ENCODE peak calls at places on chromosome 16, in ten cellular contexts. One of them, this sample, is unnamed.

GRCh38 chr16:27822529-27823437 is 240.7 kb downstream of the GSG1L start:
- DNase-seq in astrocyte of the cerebellum: no peak
- DNase-seq in M059J: no peak
- DNase-seq in HTR-8/SVneo: no peak
- DNase-seq in glutamatergic neuron: no peak
- DNase-seq in activated CD8-positive, alpha-beta T cell treated with anti-CD3 and anti-CD28 coated beads for 36 hours: no peak
- DNase-seq in stimulated activated CD4-positive, alpha-beta T cell treated with anti-CD3 and anti-CD28 coated beads, TNF-alpha, amount 100 ng/mL, for 48 hours: no peak
- DNase-seq in GM03348: no peak
- DNase-seq in AG10803: no peak
- DNase-seq in activated naive CD4-positive, alpha-beta T cell treated with anti-CD3 and anti-CD28 coated beads, Interleukin-2, amount 10 ng/mL, durations not matched to agents 7 days and 5 days: no peak
- DNase-seq in this sample: no peak

GRCh38 chr16:11447836-11448235 is 102.6 kb downstream of the RMI2 start:
- DNase-seq in activated CD8-positive, alpha-beta T cell treated with anti-CD3 and anti-CD28 coated beads for 36 hours: no peak
- DNase-seq in AG10803: no peak
- DNase-seq in stimulated activated CD4-positive, alpha-beta T cell treated with anti-CD3 and anti-CD28 coated beads, TNF-alpha, amount 100 ng/mL, for 48 hours: no peak
- DNase-seq in activated naive CD4-positive, alpha-beta T cell treated with anti-CD3 and anti-CD28 coated beads, Interleukin-2, amount 10 ng/mL, durations not matched to agents 7 days and 5 days: no peak
- DNase-seq in glutamatergic neuron: no peak
- DNase-seq in HTR-8/SVneo: no peak
- DNase-seq in M059J: no peak
- DNase-seq in astrocyte of the cerebellum: no peak
- DNase-seq in GM03348: no peak
- DNase-seq in this sample: no peak

GRCh38 chr16:6016530-6017184 is 919.1 kb upstream of the EEF2KMT start:
- DNase-seq in AG10803: no peak
- DNase-seq in M059J: peak; percentile 76
- DNase-seq in glutamatergic neuron: no peak
- DNase-seq in activated CD8-positive, alpha-beta T cell treated with anti-CD3 and anti-CD28 coated beads for 36 hours: no peak
- DNase-seq in astrocyte of the cerebellum: peak; percentile 38
- DNase-seq in activated naive CD4-positive, alpha-beta T cell treated with anti-CD3 and anti-CD28 coated beads, Interleukin-2, amount 10 ng/mL, durations not matched to agents 7 days and 5 days: no peak
- DNase-seq in HTR-8/SVneo: peak; percentile 4
- DNase-seq in GM03348: no peak
- DNase-seq in stimulated activated CD4-positive, alpha-beta T cell treated with anti-CD3 and anti-CD28 coated beads, TNF-alpha, amount 100 ng/mL, for 48 hours: no peak
- DNase-seq in this sample: no peak

GRCh38 chr16:81451753-81452680 is 7.4 kb downstream of the CMIP start:
- DNase-seq in astrocyte of the cerebellum: no peak
- DNase-seq in glutamatergic neuron: no peak
- DNase-seq in HTR-8/SVneo: no peak
- DNase-seq in stimulated activated CD4-positive, alpha-beta T cell treated with anti-CD3 and anti-CD28 coated beads, TNF-alpha, amount 100 ng/mL, for 48 hours: peak; percentile 29
- DNase-seq in activated naive CD4-positive, alpha-beta T cell treated with anti-CD3 and anti-CD28 coated beads, Interleukin-2, amount 10 ng/mL, durations not matched to agents 7 days and 5 days: peak; percentile 58
- DNase-seq in activated CD8-positive, alpha-beta T cell treated with anti-CD3 and anti-CD28 coated beads for 36 hours: peak; percentile 80
- DNase-seq in M059J: no peak
- DNase-seq in AG10803: no peak
- DNase-seq in GM03348: no peak
- DNase-seq in this sample: peak; percentile 36

GRCh38 chr16:86508947-86509758 is 1.2 kb upstream of the FOXF1 start:
- DNase-seq in AG10803: peak; percentile 81
- DNase-seq in GM03348: peak; percentile 90
- DNase-seq in stimulated activated CD4-positive, alpha-beta T cell treated with anti-CD3 and anti-CD28 coated beads, TNF-alpha, amount 100 ng/mL, for 48 hours: no peak
- DNase-seq in activated CD8-positive, alpha-beta T cell treated with anti-CD3 and anti-CD28 coated beads for 36 hours: no peak
- DNase-seq in glutamatergic neuron: peak; percentile 49
- DNase-seq in activated naive CD4-positive, alpha-beta T cell treated with anti-CD3 and anti-CD28 coated beads, Interleukin-2, amount 10 ng/mL, durations not matched to agents 7 days and 5 days: peak; percentile 39
- DNase-seq in astrocyte of the cerebellum: peak; percentile 45
- DNase-seq in M059J: peak; percentile 82
- DNase-seq in HTR-8/SVneo: peak; percentile 37
- DNase-seq in this sample: peak; percentile 28

GRCh38 chr16:3983081-3983520 is 102.6 kb upstream of the CREBBP start:
- DNase-seq in M059J: peak; percentile 37
- DNase-seq in stimulated activated CD4-positive, alpha-beta T cell treated with anti-CD3 and anti-CD28 coated beads, TNF-alpha, amount 100 ng/mL, for 48 hours: peak; percentile 13
- DNase-seq in glutamatergic neuron: peak; percentile 80
- DNase-seq in activated naive CD4-positive, alpha-beta T cell treated with anti-CD3 and anti-CD28 coated beads, Interleukin-2, amount 10 ng/mL, durations not matched to agents 7 days and 5 days: peak; percentile 69
- DNase-seq in AG10803: peak; percentile 54
- DNase-seq in activated CD8-positive, alpha-beta T cell treated with anti-CD3 and anti-CD28 coated beads for 36 hours: peak; percentile 64
- DNase-seq in astrocyte of the cerebellum: peak; percentile 53
- DNase-seq in GM03348: peak; percentile 78
- DNase-seq in HTR-8/SVneo: peak; percentile 87
- DNase-seq in this sample: peak; percentile 54

GRCh38 chr16:51343411-51343810 is 192.3 kb upstream of the SALL1 start:
- DNase-seq in AG10803: no peak
- DNase-seq in M059J: peak; percentile 23
- DNase-seq in HTR-8/SVneo: no peak
- DNase-seq in astrocyte of the cerebellum: peak; percentile 8
- DNase-seq in activated CD8-positive, alpha-beta T cell treated with anti-CD3 and anti-CD28 coated beads for 36 hours: no peak
- DNase-seq in activated naive CD4-positive, alpha-beta T cell treated with anti-CD3 and anti-CD28 coated beads, Interleukin-2, amount 10 ng/mL, durations not matched to agents 7 days and 5 days: no peak
- DNase-seq in GM03348: no peak
- DNase-seq in stimulated activated CD4-positive, alpha-beta T cell treated with anti-CD3 and anti-CD28 coated beads, TNF-alpha, amount 100 ng/mL, for 48 hours: no peak
- DNase-seq in glutamatergic neuron: no peak
- DNase-seq in this sample: no peak

GRCh38 chr16:89422527-89422904 is 67.8 kb downstream of the ANKRD11 start:
- DNase-seq in AG10803: no peak
- DNase-seq in HTR-8/SVneo: no peak
- DNase-seq in astrocyte of the cerebellum: no peak
- DNase-seq in stimulated activated CD4-positive, alpha-beta T cell treated with anti-CD3 and anti-CD28 coated beads, TNF-alpha, amount 100 ng/mL, for 48 hours: peak; percentile 37
- DNase-seq in M059J: peak; percentile 40
- DNase-seq in activated naive CD4-positive, alpha-beta T cell treated with anti-CD3 and anti-CD28 coated beads, Interleukin-2, amount 10 ng/mL, durations not matched to agents 7 days and 5 days: no peak
- DNase-seq in glutamatergic neuron: no peak
- DNase-seq in activated CD8-positive, alpha-beta T cell treated with anti-CD3 and anti-CD28 coated beads for 36 hours: peak; percentile 65
- DNase-seq in GM03348: peak; percentile 71
- DNase-seq in this sample: peak; percentile 43

GRCh38 chr16:86676216-86676800 is 98.0 kb downstream of the FOXL1 start:
- DNase-seq in activated naive CD4-positive, alpha-beta T cell treated with anti-CD3 and anti-CD28 coated beads, Interleukin-2, amount 10 ng/mL, durations not matched to agents 7 days and 5 days: no peak
- DNase-seq in glutamatergic neuron: no peak
- DNase-seq in M059J: peak; percentile 89
- DNase-seq in activated CD8-positive, alpha-beta T cell treated with anti-CD3 and anti-CD28 coated beads for 36 hours: no peak
- DNase-seq in GM03348: peak; percentile 54
- DNase-seq in HTR-8/SVneo: no peak
- DNase-seq in astrocyte of the cerebellum: no peak
- DNase-seq in AG10803: peak; percentile 64
- DNase-seq in stimulated activated CD4-positive, alpha-beta T cell treated with anti-CD3 and anti-CD28 coated beads, TNF-alpha, amount 100 ng/mL, for 48 hours: no peak
- DNase-seq in this sample: no peak

GRCh38 chr16:76035689-76036088 is 241.5 kb upstream of the CNTNAP4 start:
- DNase-seq in activated CD8-positive, alpha-beta T cell treated with anti-CD3 and anti-CD28 coated beads for 36 hours: no peak
- DNase-seq in AG10803: no peak
- DNase-seq in GM03348: no peak
- DNase-seq in HTR-8/SVneo: no peak
- DNase-seq in astrocyte of the cerebellum: no peak
- DNase-seq in activated naive CD4-positive, alpha-beta T cell treated with anti-CD3 and anti-CD28 coated beads, Interleukin-2, amount 10 ng/mL, durations not matched to agents 7 days and 5 days: no peak
- DNase-seq in M059J: peak; percentile 3
- DNase-seq in glutamatergic neuron: no peak
- DNase-seq in stimulated activated CD4-positive, alpha-beta T cell treated with anti-CD3 and anti-CD28 coated beads, TNF-alpha, amount 100 ng/mL, for 48 hours: no peak
- DNase-seq in this sample: no peak

GRCh38 chr16:66996324-66996982 is 8.1 kb downstream of the CES4A start:
- DNase-seq in HTR-8/SVneo: no peak
- DNase-seq in stimulated activated CD4-positive, alpha-beta T cell treated with anti-CD3 and anti-CD28 coated beads, TNF-alpha, amount 100 ng/mL, for 48 hours: no peak
- DNase-seq in astrocyte of the cerebellum: peak; percentile 54
- DNase-seq in AG10803: peak; percentile 81
- DNase-seq in activated CD8-positive, alpha-beta T cell treated with anti-CD3 and anti-CD28 coated beads for 36 hours: no peak
- DNase-seq in M059J: peak; percentile 61
- DNase-seq in activated naive CD4-positive, alpha-beta T cell treated with anti-CD3 and anti-CD28 coated beads, Interleukin-2, amount 10 ng/mL, durations not matched to agents 7 days and 5 days: no peak
- DNase-seq in glutamatergic neuron: no peak
- DNase-seq in GM03348: peak; percentile 73
- DNase-seq in this sample: no peak

GRCh38 chr16:80158766-80159165 is 382.0 kb upstream of the DYNLRB2 start:
- DNase-seq in AG10803: peak; percentile 74
- DNase-seq in astrocyte of the cerebellum: no peak
- DNase-seq in activated CD8-positive, alpha-beta T cell treated with anti-CD3 and anti-CD28 coated beads for 36 hours: no peak
- DNase-seq in stimulated activated CD4-positive, alpha-beta T cell treated with anti-CD3 and anti-CD28 coated beads, TNF-alpha, amount 100 ng/mL, for 48 hours: no peak
- DNase-seq in GM03348: peak; percentile 67
- DNase-seq in glutamatergic neuron: no peak
- DNase-seq in activated naive CD4-positive, alpha-beta T cell treated with anti-CD3 and anti-CD28 coated beads, Interleukin-2, amount 10 ng/mL, durations not matched to agents 7 days and 5 days: no peak
- DNase-seq in HTR-8/SVneo: peak; percentile 48
- DNase-seq in M059J: peak; percentile 91
- DNase-seq in this sample: no peak

GRCh38 chr16:85461814-85462404 is 151.2 kb upstream of the GSE1 start:
- DNase-seq in HTR-8/SVneo: no peak
- DNase-seq in glutamatergic neuron: peak; percentile 86
- DNase-seq in stimulated activated CD4-positive, alpha-beta T cell treated with anti-CD3 and anti-CD28 coated beads, TNF-alpha, amount 100 ng/mL, for 48 hours: no peak
- DNase-seq in astrocyte of the cerebellum: no peak
- DNase-seq in M059J: peak; percentile 62
- DNase-seq in activated CD8-positive, alpha-beta T cell treated with anti-CD3 and anti-CD28 coated beads for 36 hours: peak; percentile 19
- DNase-seq in GM03348: peak; percentile 73
- DNase-seq in activated naive CD4-positive, alpha-beta T cell treated with anti-CD3 and anti-CD28 coated beads, Interleukin-2, amount 10 ng/mL, durations not matched to agents 7 days and 5 days: no peak
- DNase-seq in AG10803: peak; percentile 39
- DNase-seq in this sample: no peak

GRCh38 chr16:83574388-83574787 is 233.4 kb upstream of the HSBP1 start:
- DNase-seq in GM03348: peak; percentile 44
- DNase-seq in stimulated activated CD4-positive, alpha-beta T cell treated with anti-CD3 and anti-CD28 coated beads, TNF-alpha, amount 100 ng/mL, for 48 hours: no peak
- DNase-seq in AG10803: peak; percentile 89
- DNase-seq in M059J: peak; percentile 96
- DNase-seq in astrocyte of the cerebellum: peak; percentile 34
- DNase-seq in activated CD8-positive, alpha-beta T cell treated with anti-CD3 and anti-CD28 coated beads for 36 hours: no peak
- DNase-seq in activated naive CD4-positive, alpha-beta T cell treated with anti-CD3 and anti-CD28 coated beads, Interleukin-2, amount 10 ng/mL, durations not matched to agents 7 days and 5 days: no peak
- DNase-seq in HTR-8/SVneo: peak; percentile 51
- DNase-seq in glutamatergic neuron: no peak
- DNase-seq in this sample: no peak

GRCh38 chr16:56013962-56014552 is 138.9 kb upstream of the CES5A start:
- DNase-seq in stimulated activated CD4-positive, alpha-beta T cell treated with anti-CD3 and anti-CD28 coated beads, TNF-alpha, amount 100 ng/mL, for 48 hours: peak; percentile 8
- DNase-seq in M059J: peak; percentile 43
- DNase-seq in astrocyte of the cerebellum: no peak
- DNase-seq in GM03348: no peak
- DNase-seq in glutamatergic neuron: no peak
- DNase-seq in activated CD8-positive, alpha-beta T cell treated with anti-CD3 and anti-CD28 coated beads for 36 hours: peak; percentile 66
- DNase-seq in activated naive CD4-positive, alpha-beta T cell treated with anti-CD3 and anti-CD28 coated beads, Interleukin-2, amount 10 ng/mL, durations not matched to agents 7 days and 5 days: peak; percentile 75
- DNase-seq in HTR-8/SVneo: no peak
- DNase-seq in AG10803: peak; percentile 5
- DNase-seq in this sample: peak; percentile 56

GRCh38 chr16:88430185-88430523 is 22.9 kb upstream of the ZFPM1 start:
- DNase-seq in AG10803: no peak
- DNase-seq in activated CD8-positive, alpha-beta T cell treated with anti-CD3 and anti-CD28 coated beads for 36 hours: peak; percentile 31
- DNase-seq in activated naive CD4-positive, alpha-beta T cell treated with anti-CD3 and anti-CD28 coated beads, Interleukin-2, amount 10 ng/mL, durations not matched to agents 7 days and 5 days: peak; percentile 38
- DNase-seq in stimulated activated CD4-positive, alpha-beta T cell treated with anti-CD3 and anti-CD28 coated beads, TNF-alpha, amount 100 ng/mL, for 48 hours: no peak
- DNase-seq in HTR-8/SVneo: no peak
- DNase-seq in M059J: no peak
- DNase-seq in glutamatergic neuron: no peak
- DNase-seq in GM03348: no peak
- DNase-seq in astrocyte of the cerebellum: no peak
- DNase-seq in this sample: no peak

GRCh38 chr16:48478418-48478817 is 93.2 kb upstream of the SIAH1 start:
- DNase-seq in stimulated activated CD4-positive, alpha-beta T cell treated with anti-CD3 and anti-CD28 coated beads, TNF-alpha, amount 100 ng/mL, for 48 hours: no peak
- DNase-seq in M059J: no peak
- DNase-seq in glutamatergic neuron: no peak
- DNase-seq in activated CD8-positive, alpha-beta T cell treated with anti-CD3 and anti-CD28 coated beads for 36 hours: no peak
- DNase-seq in HTR-8/SVneo: no peak
- DNase-seq in activated naive CD4-positive, alpha-beta T cell treated with anti-CD3 and anti-CD28 coated beads, Interleukin-2, amount 10 ng/mL, durations not matched to agents 7 days and 5 days: no peak
- DNase-seq in astrocyte of the cerebellum: no peak
- DNase-seq in AG10803: peak; percentile 19
- DNase-seq in GM03348: no peak
- DNase-seq in this sample: no peak

GRCh38 chr16:27379919-27380318 is 22.1 kb upstream of the IL21R start:
- DNase-seq in activated CD8-positive, alpha-beta T cell treated with anti-CD3 and anti-CD28 coated beads for 36 hours: no peak
- DNase-seq in activated naive CD4-positive, alpha-beta T cell treated with anti-CD3 and anti-CD28 coated beads, Interleukin-2, amount 10 ng/mL, durations not matched to agents 7 days and 5 days: no peak
- DNase-seq in stimulated activated CD4-positive, alpha-beta T cell treated with anti-CD3 and anti-CD28 coated beads, TNF-alpha, amount 100 ng/mL, for 48 hours: no peak
- DNase-seq in AG10803: no peak
- DNase-seq in astrocyte of the cerebellum: no peak
- DNase-seq in glutamatergic neuron: no peak
- DNase-seq in GM03348: no peak
- DNase-seq in M059J: no peak
- DNase-seq in HTR-8/SVneo: no peak
- DNase-seq in this sample: peak; percentile 11

GRCh38 chr16:63613701-63614100 is 1508.2 kb downstream of the CDH11 start:
- DNase-seq in GM03348: no peak
- DNase-seq in astrocyte of the cerebellum: peak; percentile 27
- DNase-seq in stimulated activated CD4-positive, alpha-beta T cell treated with anti-CD3 and anti-CD28 coated beads, TNF-alpha, amount 100 ng/mL, for 48 hours: no peak
- DNase-seq in M059J: peak; percentile 41
- DNase-seq in HTR-8/SVneo: no peak
- DNase-seq in activated naive CD4-positive, alpha-beta T cell treated with anti-CD3 and anti-CD28 coated beads, Interleukin-2, amount 10 ng/mL, durations not matched to agents 7 days and 5 days: no peak
- DNase-seq in AG10803: no peak
- DNase-seq in glutamatergic neuron: no peak
- DNase-seq in activated CD8-positive, alpha-beta T cell treated with anti-CD3 and anti-CD28 coated beads for 36 hours: no peak
- DNase-seq in this sample: no peak

GRCh38 chr16:65012357-65012756 is 109.5 kb downstream of the CDH11 start:
- DNase-seq in glutamatergic neuron: no peak
- DNase-seq in astrocyte of the cerebellum: no peak
- DNase-seq in HTR-8/SVneo: no peak
- DNase-seq in stimulated activated CD4-positive, alpha-beta T cell treated with anti-CD3 and anti-CD28 coated beads, TNF-alpha, amount 100 ng/mL, for 48 hours: no peak
- DNase-seq in GM03348: peak; percentile 26
- DNase-seq in activated naive CD4-positive, alpha-beta T cell treated with anti-CD3 and anti-CD28 coated beads, Interleukin-2, amount 10 ng/mL, durations not matched to agents 7 days and 5 days: no peak
- DNase-seq in activated CD8-positive, alpha-beta T cell treated with anti-CD3 and anti-CD28 coated beads for 36 hours: no peak
- DNase-seq in AG10803: peak; percentile 61
- DNase-seq in M059J: peak; percentile 75
- DNase-seq in this sample: no peak

GRCh38 chr16:81190667-81191066 is 47.8 kb upstream of the BCO1 start:
- DNase-seq in M059J: peak; percentile 58
- DNase-seq in glutamatergic neuron: no peak
- DNase-seq in activated naive CD4-positive, alpha-beta T cell treated with anti-CD3 and anti-CD28 coated beads, Interleukin-2, amount 10 ng/mL, durations not matched to agents 7 days and 5 days: no peak
- DNase-seq in GM03348: peak; percentile 52
- DNase-seq in HTR-8/SVneo: no peak
- DNase-seq in astrocyte of the cerebellum: no peak
- DNase-seq in stimulated activated CD4-positive, alpha-beta T cell treated with anti-CD3 and anti-CD28 coated beads, TNF-alpha, amount 100 ng/mL, for 48 hours: no peak
- DNase-seq in AG10803: peak; percentile 47
- DNase-seq in activated CD8-positive, alpha-beta T cell treated with anti-CD3 and anti-CD28 coated beads for 36 hours: no peak
- DNase-seq in this sample: no peak

GRCh38 chr16:82138478-82139285 is 31.3 kb downstream of the MPHOSPH6 start:
- DNase-seq in astrocyte of the cerebellum: no peak
- DNase-seq in GM03348: no peak
- DNase-seq in glutamatergic neuron: no peak
- DNase-seq in HTR-8/SVneo: no peak
- DNase-seq in activated naive CD4-positive, alpha-beta T cell treated with anti-CD3 and anti-CD28 coated beads, Interleukin-2, amount 10 ng/mL, durations not matched to agents 7 days and 5 days: no peak
- DNase-seq in activated CD8-positive, alpha-beta T cell treated with anti-CD3 and anti-CD28 coated beads for 36 hours: no peak
- DNase-seq in stimulated activated CD4-positive, alpha-beta T cell treated with anti-CD3 and anti-CD28 coated beads, TNF-alpha, amount 100 ng/mL, for 48 hours: no peak
- DNase-seq in M059J: no peak
- DNase-seq in AG10803: no peak
- DNase-seq in this sample: no peak

GRCh38 chr16:59330030-59330670 is 596.0 kb upstream of the GOT2 start:
- DNase-seq in M059J: no peak
- DNase-seq in activated CD8-positive, alpha-beta T cell treated with anti-CD3 and anti-CD28 coated beads for 36 hours: no peak
- DNase-seq in HTR-8/SVneo: no peak
- DNase-seq in GM03348: peak; percentile 17
- DNase-seq in astrocyte of the cerebellum: no peak
- DNase-seq in glutamatergic neuron: no peak
- DNase-seq in stimulated activated CD4-positive, alpha-beta T cell treated with anti-CD3 and anti-CD28 coated beads, TNF-alpha, amount 100 ng/mL, for 48 hours: no peak
- DNase-seq in AG10803: peak; percentile 41
- DNase-seq in activated naive CD4-positive, alpha-beta T cell treated with anti-CD3 and anti-CD28 coated beads, Interleukin-2, amount 10 ng/mL, durations not matched to agents 7 days and 5 days: no peak
- DNase-seq in this sample: no peak

GRCh38 chr16:77762260-77762659 is 26.1 kb upstream of the VAT1L start:
- DNase-seq in HTR-8/SVneo: no peak
- DNase-seq in AG10803: no peak
- DNase-seq in astrocyte of the cerebellum: no peak
- DNase-seq in M059J: no peak
- DNase-seq in glutamatergic neuron: no peak
- DNase-seq in activated CD8-positive, alpha-beta T cell treated with anti-CD3 and anti-CD28 coated beads for 36 hours: no peak
- DNase-seq in GM03348: no peak
- DNase-seq in activated naive CD4-positive, alpha-beta T cell treated with anti-CD3 and anti-CD28 coated beads, Interleukin-2, amount 10 ng/mL, durations not matched to agents 7 days and 5 days: no peak
- DNase-seq in stimulated activated CD4-positive, alpha-beta T cell treated with anti-CD3 and anti-CD28 coated beads, TNF-alpha, amount 100 ng/mL, for 48 hours: no peak
- DNase-seq in this sample: no peak

This sample was measured in activated CD4-positive, alpha-beta memory T cell treated with anti-CD3 and anti-CD28 coated beads, Interleukin-2, amount 10 ng/mL, durations not matched to agents 7 days and 5 days.